ENCODE peak calls at places on chromosomes 12 and 14, in five cellular contexts. C is nephron progenitor cell, A is midbrain, G is HT1080, W is Calu3. L is an unnamed sample.

GRCh38 chr12:113482334-113482733 is 10.7 kb upstream of the LHX5 start:
- DNase-seq in G (no peak), C (no peak), W (no peak), A (no peak), L (no peak)

GRCh38 chr12:103523771-103524170 is 28.0 kb upstream of the C12orf42 start:
- DNase-seq in W (no peak), G (no peak), A (no peak), C (no peak), L (no peak)

GRCh38 chr12:10562306-10562933 is 51.0 kb downstream of the MAGOHB start:
- DNase-seq in G (peak), W (peak), C (no peak), A (peak), L (peak)

GRCh38 chr14:46432516-46432915 is 219.1 kb downstream of the RPL10L start:
- DNase-seq in C (no peak), G (no peak), W (no peak), A (no peak), L (no peak)

GRCh38 chr14:74671789-74672188 is 41.1 kb downstream of the AREL1 start:
- DNase-seq in G (peak), C (no peak), A (no peak), W (no peak), L (peak)

GRCh38 chr14:89307409-89307808 is 109.6 kb downstream of the FOXN3 start:
- DNase-seq in C (no peak), A (no peak), G (no peak), W (no peak), L (no peak)

GRCh38 chr12:124804011-124804621 is 59.5 kb downstream of the SCARB1 start:
- DNase-seq in W (no peak), A (peak), G (peak), C (no peak), L (no peak)

GRCh38 chr14:77355811-77356210 is 21.1 kb downstream of the TMED8 start:
- DNase-seq in A (no peak), W (no peak), G (peak), C (no peak), L (no peak)

GRCh38 chr14:67487937-67488893 is at the start of gene TMEM229B:
- DNase-seq in W (no peak), A (peak), G (peak), C (no peak), L (peak)

GRCh38 chr14:64675246-64675645 is 29.0 kb upstream of the PLEKHG3 start:
- DNase-seq in W (no peak), G (no peak), C (no peak), A (no peak), L (no peak)

L was measured in M059J.